ENCODE peak calls at places on chromosomes 5 and 9, in five cellular contexts. Q is B cell, I is RWPE1, J is H1, A is OCI-LY7. T is an unnamed sample.
A peak's percentile ranks its signal among the peaks of the same experiment; 100 is the strongest.

GRCh38 chr5:65809817-65810531 is 88.0 kb downstream of the NLN start:
- DNase-seq in Q (no peak), I (no peak), J (no peak), A (no peak), T (peak; percentile 63)

GRCh38 chr5:3025392-3025791 is 273.9 kb upstream of the IRX2 start:
- DNase-seq in Q (no peak), I (no peak), J (no peak), A (no peak), T (no peak)

GRCh38 chr9:91783411-91783810 is 166.6 kb downstream of the ROR2 start:
- DNase-seq in Q (no peak), I (no peak), J (no peak), A (no peak), T (no peak)

GRCh38 chr9:4298255-4299005 is 1.4 kb downstream of the GLIS3 start:
- DNase-seq in Q (peak; percentile 5), I (no peak), J (no peak), A (no peak), T (peak; percentile 16)

GRCh38 chr5:14109041-14109747 is 33.9 kb upstream of the TRIO start:
- DNase-seq in Q (no peak), I (peak; percentile 26), J (no peak), A (no peak), T (peak; percentile 70)

GRCh38 chr9:28179893-28180292 is 606.6 kb upstream of the C9orf72 start:
- DNase-seq in Q (no peak), I (no peak), J (no peak), A (no peak), T (no peak)

GRCh38 chr5:43432486-43433365 is 20.5 kb upstream of the CCL28 start:
- DNase-seq in Q (no peak), I (peak; percentile 73), J (no peak), A (no peak), T (peak; percentile 23)

GRCh38 chr5:14608169-14608568 is 26.6 kb downstream of the OTULINL start:
- DNase-seq in Q (no peak), I (no peak), J (no peak), A (no peak), T (no peak)

GRCh38 chr5:34691326-34691725 is 35.2 kb downstream of the RAI14 start:
- DNase-seq in Q (no peak), I (no peak), J (no peak), A (no peak), T (peak; percentile 36)

GRCh38 chr5:149404746-149405549 is 25.9 kb upstream of the IL17B start:
- DNase-seq in Q (no peak), I (no peak), J (no peak), A (no peak), T (peak; percentile 87)

GRCh38 chr9:119986205-119986604 is 593.8 kb downstream of the CDK5RAP2 start:
- DNase-seq in Q (no peak), I (no peak), J (no peak), A (no peak), T (no peak)

GRCh38 chr5:122882836-122883235 is 37.4 kb downstream of the SNX24 start:
- DNase-seq in Q (no peak), I (peak; percentile 39), J (no peak), A (no peak), T (peak; percentile 16)

GRCh38 chr5:38540348-38540747 is 16.1 kb downstream of the LIFR start:
- DNase-seq in Q (no peak), I (no peak), J (no peak), A (no peak), T (no peak)

GRCh38 chr5:145847499-145848497 is 12.7 kb upstream of the PRELID2 start:
- DNase-seq in Q (no peak), I (peak; percentile 82), J (no peak), A (no peak), T (peak; percentile 88)

GRCh38 chr9:124004608-124005007 is 7.0 kb upstream of the LHX2 start:
- DNase-seq in Q (no peak), I (no peak), J (no peak), A (no peak), T (no peak)

GRCh38 chr5:59485629-59486439 is 407.7 kb downstream of the PDE4D start:
- DNase-seq in Q (no peak), I (no peak), J (no peak), A (no peak), T (peak; percentile 20)

GRCh38 chr9:90659626-90660364 is 17.2 kb upstream of the DIRAS2 start:
- DNase-seq in Q (no peak), I (peak; percentile 41), J (no peak), A (no peak), T (peak; percentile 20)

GRCh38 chr5:44331471-44332079 is 57.6 kb downstream of the FGF10 start:
- DNase-seq in Q (no peak), I (no peak), J (no peak), A (no peak), T (no peak)

GRCh38 chr5:149371296-149371962 is 7.7 kb downstream of the IL17B start:
- DNase-seq in Q (peak; percentile 71), I (peak; percentile 79), J (no peak), A (peak; percentile 77), T (peak; percentile 32)

GRCh38 chr9:77953590-77953989 is 78.0 kb downstream of the GNAQ start:
- DNase-seq in Q (no peak), I (no peak), J (no peak), A (no peak), T (no peak)

GRCh38 chr5:99621772-99622681 is 693.2 kb upstream of the CHD1 start:
- DNase-seq in Q (no peak), I (no peak), J (no peak), A (no peak), T (no peak)

GRCh38 chr9:69937358-69937757 is 106.3 kb upstream of the MAMDC2 start:
- DNase-seq in Q (no peak), I (no peak), J (no peak), A (no peak), T (peak; percentile 35)

GRCh38 chr5:72226950-72227349 is 93.1 kb downstream of the MRPS27 start:
- DNase-seq in Q (no peak), I (no peak), J (no peak), A (no peak), T (no peak)

DNA sequence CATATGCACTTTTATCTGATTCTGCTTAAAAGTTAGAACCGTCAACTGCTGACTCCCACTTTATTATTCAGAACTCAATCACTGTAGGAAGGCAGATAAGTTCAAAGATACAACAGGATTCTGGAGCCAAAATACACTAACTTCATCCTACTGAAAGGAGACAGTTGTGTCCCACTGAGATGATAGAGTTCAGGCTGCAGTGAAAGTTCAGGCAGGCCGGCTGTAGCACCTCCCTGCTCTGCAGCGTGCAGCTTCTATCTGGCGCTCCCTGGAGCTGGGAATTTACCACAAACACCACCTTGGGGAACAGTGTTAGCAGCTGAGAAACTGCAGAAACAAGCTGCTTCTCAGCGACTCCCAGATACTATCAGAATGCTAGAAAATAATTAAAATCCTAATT is 52.5 kb upstream of the CNTLN start:
- DNase-seq in Q (no peak), I (no peak), J (peak; percentile 27), A (no peak), T (peak; percentile 12)
- TF ChIP-seq CTCF in Q (no peak), I (no peak), J (peak; percentile 19), A (no peak), T (no peak)

GRCh38 chr5:80962630-80963520 is 2.7 kb downstream of the RASGRF2 start:
- DNase-seq in Q (no peak), I (no peak), J (no peak), A (no peak), T (no peak)

GRCh38 chr5:80961376-80962281 is 1.5 kb downstream of the RASGRF2 start:
- DNase-seq in Q (no peak), I (no peak), J (no peak), A (no peak), T (no peak)

GRCh38 chr5:80959138-80959537 is 1.0 kb upstream of the RASGRF2 start:
- DNase-seq in Q (no peak), I (no peak), J (no peak), A (no peak), T (no peak)

GRCh38 chr5:80959768-80960442 is at the start of gene RASGRF2:
- DNase-seq in Q (no peak), I (peak; percentile 64), J (no peak), A (no peak), T (no peak)

GRCh38 chr5:80960531-80961375 is 590 bp downstream of the RASGRF2 start:
- DNase-seq in Q (peak; percentile 6), I (peak; percentile 38), J (no peak), A (no peak), T (no peak)
- TF ChIP-seq CTCF in Q (no peak), I (peak; percentile 45), J (no peak), A (no peak), T (peak; percentile 32)

GRCh38 chr9:93525476-93525875 is 50.9 kb upstream of the PHF2 start:
- DNase-seq in Q (no peak), I (no peak), J (no peak), A (no peak), T (no peak)

GRCh38 chr9:93517331-93517730 is 59.1 kb upstream of the PHF2 start:
- DNase-seq in Q (no peak), I (no peak), J (no peak), A (no peak), T (no peak)

GRCh38 chr9:93522736-93523135 is 53.6 kb upstream of the PHF2 start:
- DNase-seq in Q (no peak), I (no peak), J (no peak), A (no peak), T (no peak)

GRCh38 chr9:93523518-93524144 is 52.8 kb upstream of the PHF2 start:
- DNase-seq in Q (no peak), I (no peak), J (no peak), A (no peak), T (no peak)

DNA sequence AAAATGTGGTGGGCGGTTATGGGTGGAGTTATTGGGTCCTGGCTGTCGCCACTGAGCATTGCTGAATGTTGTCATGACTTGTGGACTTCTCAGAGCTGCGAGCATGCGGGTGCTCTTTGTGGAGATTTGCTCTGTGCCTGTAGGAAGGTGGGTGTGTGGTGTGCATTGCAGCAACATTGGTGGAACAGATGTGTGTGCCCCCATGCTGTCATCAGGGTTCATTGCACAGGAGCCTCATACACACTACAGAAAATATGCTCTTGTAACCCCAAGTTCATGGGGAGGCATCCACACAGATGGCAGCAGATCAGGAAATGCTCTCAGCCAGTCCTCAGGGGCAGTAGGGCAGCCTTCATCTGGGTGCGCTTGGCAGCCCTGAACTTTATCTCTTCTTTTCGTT is 55.9 kb upstream of the PHF2 start:
- DNase-seq in Q (no peak), I (no peak), J (no peak), A (peak; percentile 33), T (no peak)
- TF ChIP-seq CTCF in Q (no peak), I (no peak), J (no peak), A (peak; percentile 52), T (peak; percentile 13)

DNA sequence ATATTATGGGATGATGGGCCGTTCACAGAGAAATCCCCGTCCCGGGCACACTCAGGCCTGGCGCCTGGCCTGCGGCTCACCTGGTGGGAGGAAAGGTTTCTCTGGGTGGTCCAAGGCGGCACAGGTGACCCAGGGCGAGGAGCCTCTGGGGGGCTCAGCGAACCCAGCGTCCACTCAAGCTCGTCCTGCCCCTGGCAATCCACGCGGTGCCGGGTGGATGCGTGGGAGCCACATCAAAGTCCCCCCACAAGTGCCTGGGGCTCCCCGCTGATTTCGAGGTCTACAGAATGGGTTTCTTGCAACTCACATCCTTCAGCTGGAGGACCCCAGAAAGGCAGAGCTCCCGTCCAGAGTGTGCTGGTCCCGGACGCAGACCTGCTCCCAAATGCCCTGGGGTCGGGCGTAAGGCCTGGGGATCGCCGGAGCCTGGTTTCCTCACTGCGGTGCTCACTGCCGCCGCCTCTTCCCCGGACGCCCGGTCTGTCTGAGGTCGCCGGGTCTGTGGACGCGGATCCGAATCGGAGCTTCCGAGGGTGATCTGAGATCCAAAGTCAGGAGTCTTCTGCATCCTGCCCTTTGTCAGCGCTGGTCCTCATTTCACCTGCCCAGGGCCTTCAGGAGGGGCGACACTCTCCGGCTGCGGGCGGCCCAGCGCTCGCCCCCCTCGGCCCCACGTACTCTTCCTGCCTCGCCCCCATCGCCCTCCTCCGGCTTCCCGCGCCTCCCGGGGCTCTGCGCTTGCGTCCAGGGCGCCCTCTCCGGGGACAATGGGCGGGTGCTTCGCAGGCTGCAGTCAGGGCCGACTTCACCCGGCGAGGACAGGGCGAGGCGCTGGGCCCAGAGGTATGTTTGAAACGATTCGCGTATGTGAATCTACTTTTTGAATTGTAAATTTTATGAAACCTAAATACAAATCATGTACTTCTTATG is 20.0 kb upstream of the RUFY1 start:
- DNase-seq in Q (peak; percentile 78), I (no peak), J (no peak), A (no peak), T (no peak)
- TF ChIP-seq CTCF in Q (peak; percentile 38), I (no peak), J (peak; percentile 15), A (no peak), T (peak; percentile 23)